ENCODE peak calls at places on chromosomes 4 and X, in nine cellular contexts. One of them, this sample, is unnamed.
A peak's percentile ranks its signal among the peaks of the same experiment; 100 is the strongest.

GRCh38 chr4:139892973-139893736 is 227.5 kb downstream of the MGST2 start:
- DNase-seq in GM20000: no peak
- DNase-seq in NCI-H524: no peak
- DNase-seq in WTC11: no peak
- DNase-seq in EH: peak; percentile 3
- DNase-seq in HFFc6: no peak
- DNase-seq in NCI-H1436: no peak
- DNase-seq in occipital lobe: no peak
- DNase-seq in fibroblast of the conjunctiva: no peak
- DNase-seq in this sample: no peak

GRCh38 chrX:39301041-39301440 is 499.8 kb downstream of the MID1IP1 start:
- DNase-seq in GM20000: no peak
- DNase-seq in NCI-H524: peak; percentile 99
- DNase-seq in WTC11: no peak
- DNase-seq in EH: no peak
- DNase-seq in HFFc6: no peak
- DNase-seq in NCI-H1436: no peak
- DNase-seq in occipital lobe: no peak
- DNase-seq in fibroblast of the conjunctiva: no peak
- DNase-seq in this sample: peak; percentile 43

GRCh38 chr4:128461300-128462103 is 173.9 kb upstream of the PGRMC2 start:
- DNase-seq in GM20000: no peak
- DNase-seq in NCI-H524: peak; percentile 65
- DNase-seq in WTC11: no peak
- DNase-seq in EH: peak; percentile 89
- DNase-seq in HFFc6: peak; percentile 87
- DNase-seq in NCI-H1436: no peak
- DNase-seq in occipital lobe: peak; percentile 9
- DNase-seq in fibroblast of the conjunctiva: peak; percentile 81
- DNase-seq in this sample: no peak

GRCh38 chrX:149540133-149540620 is 635 bp upstream of the EOLA1 start:
- DNase-seq in GM20000: peak; percentile 84
- DNase-seq in NCI-H524: peak; percentile 96
- DNase-seq in WTC11: peak; percentile 82
- DNase-seq in EH: peak; percentile 92
- DNase-seq in HFFc6: peak; percentile 69
- DNase-seq in NCI-H1436: peak; percentile 96
- DNase-seq in occipital lobe: peak; percentile 88
- DNase-seq in fibroblast of the conjunctiva: peak; percentile 83
- DNase-seq in this sample: peak; percentile 95

GRCh38 chrX:50169717-50170116 is 31.1 kb downstream of the AKAP4 start:
- DNase-seq in GM20000: no peak
- DNase-seq in NCI-H524: no peak
- DNase-seq in WTC11: no peak
- DNase-seq in EH: no peak
- DNase-seq in HFFc6: no peak
- DNase-seq in NCI-H1436: no peak
- DNase-seq in occipital lobe: no peak
- DNase-seq in fibroblast of the conjunctiva: no peak
- DNase-seq in this sample: no peak

GRCh38 chr4:106551724-106552123 is 183.1 kb upstream of the GIMD1 start:
- DNase-seq in GM20000: no peak
- DNase-seq in NCI-H524: no peak
- DNase-seq in WTC11: no peak
- DNase-seq in EH: no peak
- DNase-seq in HFFc6: no peak
- DNase-seq in NCI-H1436: no peak
- DNase-seq in occipital lobe: no peak
- DNase-seq in fibroblast of the conjunctiva: no peak
- DNase-seq in this sample: no peak

GRCh38 chr4:103634236-103634635 is 85.5 kb downstream of the TACR3 start:
- DNase-seq in GM20000: no peak
- DNase-seq in NCI-H524: peak; percentile 5
- DNase-seq in WTC11: no peak
- DNase-seq in EH: no peak
- DNase-seq in HFFc6: no peak
- DNase-seq in NCI-H1436: no peak
- DNase-seq in occipital lobe: no peak
- DNase-seq in fibroblast of the conjunctiva: no peak
- DNase-seq in this sample: no peak

GRCh38 chr4:145938618-145939177 is at the start of gene ZNF827:
- DNase-seq in GM20000: peak; percentile 58
- DNase-seq in NCI-H524: peak; percentile 58
- DNase-seq in WTC11: peak; percentile 59
- DNase-seq in EH: peak; percentile 74
- DNase-seq in HFFc6: peak; percentile 84
- DNase-seq in NCI-H1436: peak; percentile 18
- DNase-seq in occipital lobe: peak; percentile 55
- DNase-seq in fibroblast of the conjunctiva: peak; percentile 56
- DNase-seq in this sample: no peak

GRCh38 chrX:15204130-15204751 is 65.6 kb downstream of the ASB9 start:
- DNase-seq in GM20000: peak; percentile 27
- DNase-seq in NCI-H524: no peak
- DNase-seq in WTC11: no peak
- DNase-seq in EH: no peak
- DNase-seq in HFFc6: no peak
- DNase-seq in NCI-H1436: no peak
- DNase-seq in occipital lobe: no peak
- DNase-seq in fibroblast of the conjunctiva: no peak
- DNase-seq in this sample: no peak

GRCh38 chr4:131488772-131489171 is 1660.3 kb upstream of the PCDH10 start:
- DNase-seq in GM20000: no peak
- DNase-seq in NCI-H524: no peak
- DNase-seq in WTC11: no peak
- DNase-seq in EH: no peak
- DNase-seq in HFFc6: no peak
- DNase-seq in NCI-H1436: no peak
- DNase-seq in occipital lobe: no peak
- DNase-seq in fibroblast of the conjunctiva: no peak
- DNase-seq in this sample: no peak

GRCh38 chr4:86592553-86593249 is 1.4 kb upstream of the PTPN13 start:
- DNase-seq in GM20000: no peak
- DNase-seq in NCI-H524: no peak
- DNase-seq in WTC11: no peak
- DNase-seq in EH: peak; percentile 51
- DNase-seq in HFFc6: peak; percentile 23
- DNase-seq in NCI-H1436: no peak
- DNase-seq in occipital lobe: no peak
- DNase-seq in fibroblast of the conjunctiva: no peak
- DNase-seq in this sample: no peak